ENCODE peak calls at places on chromosome 1, in four cellular contexts. One of them, this sample, is unnamed.

GRCh38 chr1:95323117-95323516 is 89.1 kb downstream of the RWDD3 start:
- DNase-seq in epithelial cell of esophagus: peak
- DNase-seq in fibroblast of lung: peak
- DNase-seq in Calu3: peak
- DNase-seq in this sample: no peak

GRCh38 chr1:35178874-35179380 is 14.0 kb downstream of the SFPQ start:
- DNase-seq in fibroblast of lung: no peak
- DNase-seq in epithelial cell of esophagus: no peak
- DNase-seq in Calu3: no peak
- DNase-seq in this sample: no peak

GRCh38 chr1:227449051-227449450 is 114.3 kb upstream of the ZNF678 start:
- DNase-seq in Calu3: peak
- DNase-seq in epithelial cell of esophagus: peak
- DNase-seq in fibroblast of lung: peak
- DNase-seq in this sample: peak

GRCh38 chr1:189237008-189237407 is 1240.7 kb downstream of the BRINP3 start:
- DNase-seq in Calu3: no peak
- DNase-seq in epithelial cell of esophagus: no peak
- DNase-seq in fibroblast of lung: no peak
- DNase-seq in this sample: no peak

GRCh38 chr1:172394167-172394751 is 26.2 kb upstream of the C1orf105 start:
- DNase-seq in Calu3: peak
- DNase-seq in epithelial cell of esophagus: peak
- DNase-seq in fibroblast of lung: no peak
- DNase-seq in this sample: no peak

GRCh38 chr1:41642922-41643321 is 158.4 kb upstream of the EDN2 start:
- DNase-seq in epithelial cell of esophagus: no peak
- DNase-seq in fibroblast of lung: no peak
- DNase-seq in Calu3: no peak
- DNase-seq in this sample: no peak

GRCh38 chr1:196623079-196623478 is 14.8 kb upstream of the KCNT2 start:
- DNase-seq in Calu3: no peak
- DNase-seq in fibroblast of lung: no peak
- DNase-seq in epithelial cell of esophagus: no peak
- DNase-seq in this sample: no peak

GRCh38 chr1:97245682-97246081 is 524.1 kb downstream of the PTBP2 start:
- DNase-seq in Calu3: no peak
- DNase-seq in fibroblast of lung: peak
- DNase-seq in epithelial cell of esophagus: no peak
- DNase-seq in this sample: no peak

GRCh38 chr1:185632659-185633428 is 101.3 kb upstream of the HMCN1 start:
- DNase-seq in epithelial cell of esophagus: peak
- DNase-seq in fibroblast of lung: peak
- DNase-seq in Calu3: no peak
- DNase-seq in this sample: no peak

GRCh38 chr1:25707280-25708016 is 90.9 kb downstream of the MAN1C1 start:
- DNase-seq in epithelial cell of esophagus: peak
- DNase-seq in Calu3: no peak
- DNase-seq in fibroblast of lung: no peak
- DNase-seq in this sample: no peak

GRCh38 chr1:180352588-180352987 is 122.5 kb downstream of the LHX4 start:
- DNase-seq in epithelial cell of esophagus: no peak
- DNase-seq in Calu3: no peak
- DNase-seq in fibroblast of lung: no peak
- DNase-seq in this sample: no peak

GRCh38 chr1:151259351-151259750 is 4.8 kb downstream of the PSMD4 start:
- DNase-seq in fibroblast of lung: no peak
- DNase-seq in epithelial cell of esophagus: peak
- DNase-seq in Calu3: no peak
- DNase-seq in this sample: no peak

GRCh38 chr1:151255381-151255780 is 847 bp downstream of the PSMD4 start:
- DNase-seq in fibroblast of lung: no peak
- DNase-seq in epithelial cell of esophagus: peak
- DNase-seq in Calu3: no peak
- DNase-seq in this sample: no peak

GRCh38 chr1:151251656-151252470 is 2.7 kb upstream of the PSMD4 start:
- DNase-seq in Calu3: peak
- DNase-seq in epithelial cell of esophagus: peak
- DNase-seq in fibroblast of lung: peak
- DNase-seq in this sample: peak

DNA sequence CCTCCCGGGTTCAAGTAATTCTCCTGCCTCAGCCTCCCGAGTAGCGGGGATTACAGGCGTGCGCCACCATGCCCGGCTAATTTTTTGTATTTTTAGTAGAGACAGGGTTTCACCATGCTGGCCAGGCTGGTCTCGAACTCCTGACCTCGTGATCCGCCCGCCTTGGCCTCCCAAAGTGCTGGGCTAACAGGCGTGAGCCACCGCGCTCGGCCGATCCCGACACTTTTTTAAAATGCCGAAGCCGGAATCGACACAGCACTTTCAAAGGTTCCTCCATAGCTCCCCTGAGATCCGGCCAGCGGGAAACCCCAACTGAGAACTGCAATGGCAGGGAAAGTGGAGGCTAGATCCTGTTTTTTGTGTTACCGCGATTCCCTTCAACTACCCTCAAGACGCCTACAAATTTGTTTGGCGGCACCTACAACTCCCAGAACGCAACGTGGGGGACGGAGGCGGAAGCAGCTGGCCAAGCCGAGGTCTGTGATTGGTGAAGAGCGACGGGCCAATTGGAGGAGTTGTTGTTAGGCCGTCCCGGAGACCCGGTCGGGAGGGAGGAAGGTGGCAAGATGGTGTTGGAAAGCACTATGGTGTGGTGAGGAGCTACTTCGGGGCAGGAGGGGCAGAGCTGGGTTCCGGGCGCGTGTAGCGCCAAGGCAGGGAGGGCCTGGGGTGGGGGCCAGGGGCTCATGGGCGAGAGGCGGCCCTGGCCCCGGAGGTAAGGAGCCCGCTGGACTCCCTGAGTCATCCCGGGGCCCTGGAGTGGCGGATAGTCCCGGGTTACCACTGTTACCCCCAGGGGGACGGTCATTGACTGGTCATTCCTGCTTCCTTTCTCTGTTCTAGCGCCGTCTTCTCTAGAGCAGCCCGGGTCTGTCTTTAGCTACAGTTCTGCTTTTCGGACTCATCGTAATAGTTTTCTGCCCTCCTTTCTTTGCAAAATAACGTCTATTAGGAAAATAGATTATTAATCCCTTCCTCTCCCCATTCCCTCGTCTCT is at the start of gene PSMD4:
- DNase-seq in epithelial cell of esophagus: peak
- DNase-seq in fibroblast of lung: peak
- DNase-seq in Calu3: peak
- DNase-seq in this sample: peak
- TF ChIP-seq CTCF in epithelial cell of esophagus: no peak
- TF ChIP-seq CTCF in fibroblast of lung: no peak
- TF ChIP-seq CTCF in Calu3: no peak
- TF ChIP-seq CTCF in this sample: no peak

DNA sequence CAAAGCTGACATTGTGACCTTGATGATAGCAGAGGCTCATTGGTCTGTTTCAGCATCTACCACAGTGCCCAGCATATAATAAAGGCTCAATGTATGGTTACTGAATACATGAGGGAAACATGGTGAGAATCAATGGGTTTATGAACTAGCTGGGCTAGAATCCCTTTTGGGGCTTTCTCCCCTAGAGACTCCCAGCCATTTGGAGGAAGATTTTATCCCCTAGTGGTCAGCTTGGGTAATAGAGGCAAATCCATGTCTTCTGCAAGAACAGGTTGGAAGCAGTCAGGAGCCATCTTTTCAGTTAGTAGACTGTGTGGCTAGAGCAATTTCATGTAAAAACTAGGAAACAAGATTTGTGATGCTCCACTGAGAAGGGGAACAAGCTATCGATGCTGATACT is 15.8 kb upstream of the REG4 start:
- DNase-seq in fibroblast of lung: no peak
- DNase-seq in epithelial cell of esophagus: peak
- DNase-seq in Calu3: no peak
- DNase-seq in this sample: peak
- TF ChIP-seq CTCF in fibroblast of lung: peak
- TF ChIP-seq CTCF in epithelial cell of esophagus: peak
- TF ChIP-seq CTCF in Calu3: peak
- TF ChIP-seq CTCF in this sample: peak

DNA sequence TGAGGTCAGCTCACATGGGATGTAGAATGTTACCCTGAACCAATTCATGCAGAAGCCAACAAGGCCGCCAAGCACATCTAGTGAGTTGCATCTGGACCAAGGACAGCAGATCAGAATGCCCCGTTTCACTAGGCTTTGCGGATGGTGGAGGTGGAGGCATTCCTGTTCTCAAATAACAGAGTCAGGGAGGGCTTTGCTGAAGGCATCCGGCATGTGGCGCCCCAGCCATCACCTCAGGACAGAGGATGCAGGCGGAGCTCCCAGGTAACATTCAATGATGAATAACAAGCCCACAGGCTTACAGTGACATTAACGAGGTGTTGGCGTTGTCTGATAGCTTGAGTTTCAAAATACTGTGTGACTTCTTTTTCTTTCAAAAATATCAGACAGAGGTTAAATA is 476.2 kb downstream of the CAMTA1 start:
- DNase-seq in epithelial cell of esophagus: no peak
- DNase-seq in Calu3: no peak
- DNase-seq in fibroblast of lung: no peak
- DNase-seq in this sample: no peak
- TF ChIP-seq CTCF in epithelial cell of esophagus: no peak
- TF ChIP-seq CTCF in Calu3: no peak
- TF ChIP-seq CTCF in fibroblast of lung: no peak
- TF ChIP-seq CTCF in this sample: no peak

GRCh38 chr1:66402194-66402593 is 131.8 kb upstream of the SGIP1 start:
- DNase-seq in fibroblast of lung: peak
- DNase-seq in epithelial cell of esophagus: no peak
- DNase-seq in Calu3: no peak
- DNase-seq in this sample: no peak

GRCh38 chr1:66405046-66405445 is 128.9 kb upstream of the SGIP1 start:
- DNase-seq in Calu3: no peak
- DNase-seq in epithelial cell of esophagus: no peak
- DNase-seq in fibroblast of lung: no peak
- DNase-seq in this sample: no peak

GRCh38 chr1:66400660-66401059 is 133.3 kb upstream of the SGIP1 start:
- DNase-seq in Calu3: no peak
- DNase-seq in fibroblast of lung: no peak
- DNase-seq in epithelial cell of esophagus: peak
- DNase-seq in this sample: no peak

GRCh38 chr1:66401244-66401643 is 132.7 kb upstream of the SGIP1 start:
- DNase-seq in Calu3: no peak
- DNase-seq in fibroblast of lung: no peak
- DNase-seq in epithelial cell of esophagus: no peak
- DNase-seq in this sample: no peak

GRCh38 chr1:66403031-66403731 is 130.8 kb upstream of the SGIP1 start:
- DNase-seq in fibroblast of lung: no peak
- DNase-seq in epithelial cell of esophagus: no peak
- DNase-seq in Calu3: no peak
- DNase-seq in this sample: no peak
- TF ChIP-seq CTCF in fibroblast of lung: no peak
- TF ChIP-seq CTCF in epithelial cell of esophagus: no peak
- TF ChIP-seq CTCF in Calu3: no peak
- TF ChIP-seq CTCF in this sample: no peak

DNA sequence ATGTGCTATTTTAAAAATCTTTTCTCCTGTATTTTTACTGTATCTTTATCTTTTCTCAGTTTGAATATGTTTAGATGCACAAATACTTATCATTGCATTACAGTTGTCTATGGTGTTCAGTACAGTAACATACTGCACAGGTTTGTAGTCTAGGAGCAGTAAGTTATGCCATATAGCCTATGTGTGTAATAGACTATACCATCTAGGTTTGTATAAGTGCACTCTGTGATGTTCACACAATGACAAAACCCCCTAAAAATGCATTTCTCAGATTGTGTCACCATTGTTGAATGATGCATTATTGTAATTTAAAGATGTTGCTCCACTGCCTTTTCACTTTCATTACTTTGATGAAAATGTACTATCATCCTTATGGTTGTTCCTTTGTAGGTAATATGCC is 64.9 kb upstream of the PRRX1 start:
- DNase-seq in epithelial cell of esophagus: no peak
- DNase-seq in Calu3: no peak
- DNase-seq in fibroblast of lung: no peak
- DNase-seq in this sample: no peak
- TF ChIP-seq CTCF in epithelial cell of esophagus: no peak
- TF ChIP-seq CTCF in Calu3: no peak
- TF ChIP-seq CTCF in fibroblast of lung: no peak
- TF ChIP-seq CTCF in this sample: no peak

DNA sequence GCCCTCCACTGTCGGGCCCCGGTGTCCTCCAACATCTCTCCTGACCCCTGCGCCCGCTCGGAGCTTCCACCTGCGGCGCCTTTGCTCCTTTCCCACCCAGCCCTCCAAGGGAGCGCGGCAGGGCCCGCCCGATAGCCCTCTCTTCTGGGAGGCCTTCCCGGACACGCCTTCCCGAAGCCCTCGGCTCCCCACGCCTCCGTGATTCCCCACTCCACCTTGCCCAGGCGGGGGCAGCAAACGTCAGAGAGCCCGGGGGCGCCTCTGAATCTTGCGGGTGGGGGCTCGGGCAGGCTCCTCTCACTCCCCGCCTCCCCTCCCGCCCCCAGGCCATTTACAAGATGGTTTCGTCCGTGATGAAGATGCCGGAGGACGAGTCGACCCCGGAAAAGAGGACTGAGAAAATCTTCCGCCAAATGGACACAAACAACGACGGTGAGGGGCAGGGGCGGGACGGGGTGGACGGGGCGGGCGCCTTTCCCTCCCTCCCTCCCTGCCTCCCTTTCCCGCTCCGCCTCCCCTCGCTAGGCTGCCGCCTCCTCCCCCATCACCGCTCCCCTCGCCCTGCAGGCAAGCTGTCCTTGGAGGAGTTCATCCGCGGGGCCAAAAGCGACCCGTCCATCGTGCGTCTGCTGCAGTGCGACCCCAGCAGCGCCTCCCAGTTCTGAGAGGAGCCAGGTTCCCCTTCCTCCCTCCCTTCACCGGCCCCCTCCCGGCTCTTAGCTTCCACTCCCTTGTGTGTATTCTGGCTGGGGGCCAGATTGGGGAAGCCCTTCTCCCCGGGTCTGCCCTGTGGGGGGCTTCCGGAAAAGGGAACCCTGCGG is 7.1 kb downstream of the HPCA start:
- DNase-seq in fibroblast of lung: no peak
- DNase-seq in epithelial cell of esophagus: peak
- DNase-seq in Calu3: peak
- DNase-seq in this sample: peak
- TF ChIP-seq CTCF in fibroblast of lung: no peak
- TF ChIP-seq CTCF in epithelial cell of esophagus: no peak
- TF ChIP-seq CTCF in Calu3: peak
- TF ChIP-seq CTCF in this sample: peak

DNA sequence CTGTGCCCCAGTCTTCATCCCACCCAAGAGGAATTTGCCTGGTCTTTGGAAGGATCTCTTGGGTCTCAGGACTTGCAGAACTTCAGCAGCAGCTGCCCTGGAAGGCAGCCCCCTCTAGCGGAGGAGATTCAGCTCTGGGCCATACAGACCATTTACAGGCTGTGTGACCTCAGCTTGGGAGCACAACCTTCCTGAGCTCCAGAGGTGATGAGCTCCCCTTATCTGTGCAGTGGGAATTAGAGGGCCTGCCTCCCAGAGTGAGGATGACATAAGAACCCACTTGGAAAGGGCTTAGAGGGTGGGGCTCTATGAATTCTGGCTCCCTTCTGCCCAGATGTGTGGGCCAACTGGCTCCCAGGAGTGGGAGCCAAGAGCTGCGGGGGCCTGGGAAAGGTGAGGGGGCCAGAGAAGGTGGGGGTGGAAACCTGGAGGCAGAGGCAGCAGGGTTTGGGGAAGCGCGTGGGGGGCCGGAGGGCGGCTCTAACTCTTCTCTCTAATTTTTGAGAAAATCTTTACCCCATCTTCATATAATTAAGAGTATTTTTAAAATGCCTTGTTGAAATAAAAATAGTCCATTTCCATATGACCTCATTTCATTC is 21.4 kb downstream of the EPHB2 start:
- DNase-seq in Calu3: no peak
- DNase-seq in fibroblast of lung: peak
- DNase-seq in epithelial cell of esophagus: no peak
- DNase-seq in this sample: no peak
- TF ChIP-seq CTCF in Calu3: no peak
- TF ChIP-seq CTCF in fibroblast of lung: peak
- TF ChIP-seq CTCF in epithelial cell of esophagus: peak
- TF ChIP-seq CTCF in this sample: no peak

This sample was measured in RWPE1.